ENCODE peak calls at places on chromosomes 4 and X, in ten cellular contexts. L is GM10248, I is left colon, X is NCI-H460, Z is lower leg skin, N is RCC 7860, T is epithelial cell of esophagus, B is HEK293T, U is progenitor cell of endocrine pancreas, C is KBM-7. R is an unnamed sample.

GRCh38 chrX:133229361-133229760 is 11.2 kb upstream of the TFDP3 start:
- DNase-seq in B (no peak), Z (no peak), X (no peak), L (no peak), N (peak; percentile 81), I (no peak), T (peak; percentile 91), C (no peak), U (no peak), R (no peak)

GRCh38 chr4:123922847-123923246 is 526.3 kb downstream of the SPRY1 start:
- DNase-seq in C (peak; percentile 25), I (no peak), L (no peak), N (no peak), B (no peak), X (no peak), U (no peak), Z (no peak), T (peak; percentile 28), R (no peak)

GRCh38 chr4:139825523-139826014 is 159.9 kb downstream of the MGST2 start:
- DNase-seq in U (no peak), X (no peak), Z (no peak), N (no peak), L (no peak), I (no peak), C (no peak), T (no peak), B (no peak), R (no peak)

GRCh38 chrX:155216940-155217450 is 735 bp downstream of the VBP1 start:
- DNase-seq in X (no peak), C (peak; percentile 76), B (peak; percentile 21), T (no peak), N (peak; percentile 9), I (no peak), Z (no peak), L (peak; percentile 14), U (no peak), R (no peak)

GRCh38 chr4:15653864-15654391 is 1.2 kb downstream of the FBXL5 start:
- DNase-seq in Z (no peak), U (no peak), T (peak; percentile 46), B (no peak), I (no peak), C (peak; percentile 55), X (no peak), L (peak; percentile 31), N (peak; percentile 58), R (no peak)

GRCh38 chr4:158782539-158783360 is 13.9 kb downstream of the FNIP2 start:
- DNase-seq in Z (no peak), I (no peak), B (peak; percentile 47), L (no peak), U (no peak), T (peak; percentile 54), C (no peak), X (no peak), N (no peak), R (no peak)

GRCh38 chr4:78529569-78530209 is 21.9 kb upstream of the ANXA3 start:
- DNase-seq in L (no peak), C (no peak), U (no peak), N (no peak), B (no peak), X (no peak), I (no peak), T (peak; percentile 79), Z (no peak), R (no peak)

GRCh38 chr4:184363258-184363657 is 111.1 kb downstream of the IRF2 start:
- DNase-seq in C (no peak), N (no peak), U (no peak), L (no peak), B (no peak), T (no peak), Z (no peak), I (no peak), X (no peak), R (no peak)

GRCh38 chr4:160319868-160320260 is 1217.0 kb downstream of the RAPGEF2 start:
- DNase-seq in B (no peak), I (no peak), X (no peak), N (no peak), C (no peak), U (no peak), T (peak; percentile 73), Z (no peak), L (no peak), R (no peak)

GRCh38 chr4:107035711-107036601 is at the start of gene DKK2:
- DNase-seq in B (peak; percentile 17), L (peak; percentile 35), U (peak; percentile 9), T (peak; percentile 37), C (peak; percentile 46), I (no peak), Z (peak; percentile 43), X (no peak), N (no peak), R (no peak)

GRCh38 chr4:54001558-54002365 is 62.6 kb downstream of the CHIC2 start:
- DNase-seq in U (no peak), N (no peak), L (no peak), X (no peak), B (no peak), I (no peak), T (no peak), C (no peak), Z (no peak), R (no peak)

GRCh38 chr4:2259541-2260267 is 2.2 kb downstream of the MXD4 start:
- DNase-seq in T (no peak), I (peak; percentile 5), C (no peak), Z (no peak), L (no peak), N (no peak), B (no peak), U (peak; percentile 9), X (no peak), R (peak; percentile 4)

GRCh38 chrX:17828156-17828555 is 32.9 kb downstream of the RAI2 start:
- DNase-seq in X (no peak), T (no peak), L (no peak), Z (no peak), N (no peak), I (no peak), B (no peak), U (no peak), C (no peak), R (no peak)

GRCh38 chr4:158446106-158446505 is 75.6 kb upstream of the RXFP1 start:
- DNase-seq in I (no peak), U (no peak), T (peak; percentile 78), L (no peak), N (no peak), Z (no peak), C (no peak), B (no peak), X (peak; percentile 20), R (no peak)

GRCh38 chr4:88296413-88297052 is 12.2 kb upstream of the PPM1K start:
- DNase-seq in L (no peak), B (no peak), N (no peak), I (no peak), T (no peak), X (no peak), C (no peak), U (no peak), Z (no peak), R (no peak)

GRCh38 chrX:132092439-132093065 is 35.3 kb downstream of the FRMD7 start:
- DNase-seq in L (peak; percentile 50), Z (peak; percentile 34), N (peak; percentile 13), X (peak; percentile 62), C (peak; percentile 80), B (peak; percentile 73), T (peak; percentile 77), U (peak; percentile 29), I (peak; percentile 56), R (no peak)

GRCh38 chr4:3254302-3255131 is 5.6 kb downstream of the MSANTD1 start:
- DNase-seq in U (no peak), C (no peak), L (no peak), N (no peak), X (no peak), T (no peak), B (no peak), Z (no peak), I (no peak), R (peak; percentile 50)

GRCh38 chrX:47623540-47624027 is 3.9 kb upstream of the SYN1 start:
- DNase-seq in X (peak; percentile 57), C (no peak), Z (peak; percentile 20), U (no peak), I (peak; percentile 28), B (peak; percentile 83), N (no peak), T (peak; percentile 67), L (no peak), R (peak; percentile 61)

GRCh38 chr4:62661821-62662220 is 1461.7 kb downstream of the ADGRL3 start:
- DNase-seq in B (no peak), Z (no peak), C (no peak), I (no peak), L (no peak), U (no peak), X (no peak), N (no peak), T (no peak), R (no peak)

GRCh38 chrX:105328773-105329172 is 108.3 kb upstream of the TEX13A start:
- DNase-seq in X (no peak), C (no peak), U (no peak), Z (no peak), I (no peak), B (no peak), N (no peak), T (peak; percentile 60), L (no peak), R (no peak)

R was measured in ascending aorta.